ENCODE peak calls at places on chromosomes 11 and 22, in six cellular contexts. P, U, D, F, S and V are unnamed samples.

GRCh38 chr11:102794382-102794781 is 3.6 kb downstream of the MMP1 start:
- DNase-seq in P (no peak), U (no peak), D (peak), F (no peak), S (no peak), V (no peak)

GRCh38 chr22:27952779-27953178 is 33.7 kb upstream of the PITPNB start:
- DNase-seq in P (no peak), U (no peak), D (no peak), F (no peak), S (no peak), V (no peak)

GRCh38 chr11:131042711-131043110 is 126.4 kb upstream of the SNX19 start:
- DNase-seq in P (no peak), U (no peak), D (no peak), F (no peak), S (no peak), V (no peak)

GRCh38 chr11:7968686-7969085 is 3.4 kb upstream of the NLRP10 start:
- DNase-seq in P (no peak), U (no peak), D (no peak), F (no peak), S (no peak), V (no peak)

GRCh38 chr22:45007946-45008852 is 1.6 kb downstream of the PHF21B start:
- DNase-seq in P (no peak), U (no peak), D (no peak), F (peak), S (no peak), V (no peak)

GRCh38 chr11:76685841-76686240 is 15.3 kb upstream of the LRRC32 start:
- DNase-seq in P (no peak), U (no peak), D (no peak), F (no peak), S (no peak), V (no peak)

GRCh38 chr22:36377022-36377631 is 10.6 kb downstream of the MYH9 start:
- DNase-seq in P (no peak), U (no peak), D (no peak), F (no peak), S (no peak), V (no peak)

GRCh38 chr11:27972432-27973170 is 135.4 kb downstream of the KIF18A start:
- DNase-seq in P (no peak), U (no peak), D (no peak), F (no peak), S (no peak), V (no peak)

GRCh38 chr11:57471496-57471895 is 11.2 kb downstream of the RTN4RL2 start:
- DNase-seq in P (peak), U (no peak), D (no peak), F (no peak), S (no peak), V (no peak)

GRCh38 chr11:70090989-70091388 is 12.9 kb downstream of the ANO1 start:
- DNase-seq in P (no peak), U (no peak), D (no peak), F (no peak), S (peak), V (no peak)

GRCh38 chr11:23711981-23712380 is 784.9 kb upstream of the LUZP2 start:
- DNase-seq in P (no peak), U (no peak), D (no peak), F (no peak), S (no peak), V (no peak)

GRCh38 chr11:3992964-3993363 is 101.6 kb upstream of the RRM1 start:
- DNase-seq in P (no peak), U (no peak), D (no peak), F (no peak), S (no peak), V (no peak)

GRCh38 chr11:6648505-6648904 is 7.1 kb downstream of the DCHS1 start:
- DNase-seq in P (no peak), U (no peak), D (no peak), F (no peak), S (no peak), V (no peak)

GRCh38 chr11:62627718-62628117 is 5.9 kb upstream of the B3GAT3 start:
- DNase-seq in P (no peak), U (no peak), D (no peak), F (no peak), S (no peak), V (no peak)

GRCh38 chr11:108388576-108388975 is 78.8 kb downstream of the C11orf65 start:
- DNase-seq in P (no peak), U (no peak), D (no peak), F (no peak), S (no peak), V (no peak)
- H3K27ac ChIP-seq in P (no peak), U (no peak), D (no peak), F (no peak), S (no peak), V (no peak)

GRCh38 chr11:35348898-35349687 is 70.3 kb downstream of the SLC1A2 start:
- DNase-seq in P (no peak), U (no peak), D (no peak), F (no peak), S (no peak), V (no peak)

GRCh38 chr11:35347173-35347878 is 72.0 kb downstream of the SLC1A2 start:
- DNase-seq in P (no peak), U (no peak), D (no peak), F (no peak), S (no peak), V (no peak)

GRCh38 chr11:35347921-35348331 is 71.4 kb downstream of the SLC1A2 start:
- DNase-seq in P (no peak), U (peak), D (no peak), F (no peak), S (no peak), V (no peak)

GRCh38 chr11:35344990-35345655 is 74.2 kb downstream of the SLC1A2 start:
- DNase-seq in P (no peak), U (no peak), D (no peak), F (no peak), S (no peak), V (no peak)

GRCh38 chr11:35346472-35347136 is 72.8 kb downstream of the SLC1A2 start:
- DNase-seq in P (no peak), U (no peak), D (no peak), F (no peak), S (no peak), V (no peak)
- H3K27ac ChIP-seq in P (no peak), U (no peak), D (no peak), F (no peak), S (no peak), V (no peak)

DNA sequence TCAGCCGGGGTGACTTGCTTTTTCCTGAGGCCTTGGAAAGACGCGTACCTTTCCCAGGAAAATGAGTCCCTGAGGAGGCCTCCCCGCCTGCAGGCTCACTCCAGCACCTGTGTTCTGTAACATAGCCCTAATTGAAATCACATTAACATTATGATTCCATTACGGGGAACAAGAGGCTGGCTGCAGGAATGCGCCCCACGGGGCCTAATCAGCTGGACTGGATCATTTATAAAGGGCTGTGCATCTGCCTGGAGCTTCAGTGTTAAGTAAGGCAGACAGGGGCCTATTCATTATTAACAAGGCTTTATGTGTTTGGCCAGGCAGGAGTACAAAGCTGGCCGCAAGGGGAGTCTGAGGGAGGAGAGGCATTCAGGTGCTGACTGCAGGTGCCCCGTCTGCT is 41.9 kb upstream of the TSPAN18 start:
- DNase-seq in P (no peak), U (no peak), D (no peak), F (no peak), S (no peak), V (no peak)
- H3K27ac ChIP-seq in P (no peak), U (no peak), D (no peak), F (no peak), S (no peak), V (no peak)

GRCh38 chr11:104872393-104872792 is 25.9 kb downstream of the CASP12 start:
- DNase-seq in P (no peak), U (no peak), D (no peak), F (no peak), S (no peak), V (no peak)
- H3K27ac ChIP-seq in P (no peak), U (no peak), D (no peak), F (no peak), S (no peak), V (no peak)

GRCh38 chr11:90220391-90220790 is 2.5 kb downstream of the CHORDC1 start:
- DNase-seq in P (no peak), U (no peak), D (peak), F (no peak), S (no peak), V (no peak)
- H3K27ac ChIP-seq in P (no peak), U (peak), D (no peak), F (no peak), S (no peak), V (no peak)

GRCh38 chr11:66725646-66726045 is 3.4 kb downstream of the SPTBN2 start:
- DNase-seq in P (no peak), U (no peak), D (no peak), F (no peak), S (no peak), V (no peak)
- H3K27ac ChIP-seq in P (no peak), U (no peak), D (no peak), F (peak), S (no peak), V (no peak)

DNA sequence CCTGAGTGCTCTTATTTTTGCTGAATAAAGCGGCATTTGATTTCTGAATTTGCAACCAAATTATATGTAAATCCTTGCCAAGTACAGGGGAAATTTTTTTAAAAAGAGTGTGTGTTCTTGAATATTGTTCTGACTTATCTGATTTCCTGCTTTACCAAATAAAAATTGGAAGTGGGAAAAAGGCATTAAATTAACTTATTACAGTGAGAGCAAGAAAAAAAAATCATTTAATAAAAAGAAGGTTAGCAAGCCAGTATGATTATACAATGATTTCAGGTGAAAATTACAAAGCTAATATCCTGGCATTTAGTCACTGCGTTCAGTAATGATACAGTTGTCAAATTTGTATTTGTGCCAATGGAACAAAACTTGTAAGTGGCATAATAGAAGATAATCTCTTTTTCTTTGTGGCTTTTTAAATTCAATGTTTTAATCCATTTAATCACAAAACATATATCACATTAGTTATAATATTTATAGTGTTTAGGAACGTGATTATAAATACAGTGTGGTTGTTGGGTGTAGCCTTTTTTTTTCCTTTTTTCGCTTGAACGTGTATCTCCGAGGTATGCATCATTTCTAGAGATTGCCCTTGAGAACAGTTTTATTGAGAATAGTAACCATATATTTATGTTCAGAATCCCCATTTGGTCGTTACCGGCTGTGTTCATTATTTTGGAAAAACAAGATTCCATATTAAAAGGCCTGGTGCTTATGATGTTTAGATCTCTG is 82.0 kb upstream of the PPARA start:
- DNase-seq in P (no peak), U (no peak), D (no peak), F (no peak), S (no peak), V (no peak)
- H3K27ac ChIP-seq in P (peak), U (peak), D (peak), F (peak), S (peak), V (peak)

GRCh38 chr22:47281126-47282106 is 519.0 kb downstream of the TBC1D22A start:
- DNase-seq in P (no peak), U (no peak), D (no peak), F (peak), S (no peak), V (no peak)

GRCh38 chr22:47282366-47282765 is 519.9 kb downstream of the TBC1D22A start:
- DNase-seq in P (no peak), U (no peak), D (no peak), F (peak), S (no peak), V (no peak)

GRCh38 chr22:47284360-47284759 is 521.9 kb downstream of the TBC1D22A start:
- DNase-seq in P (no peak), U (no peak), D (no peak), F (no peak), S (no peak), V (no peak)

GRCh38 chr22:47283616-47284270 is 521.3 kb downstream of the TBC1D22A start:
- DNase-seq in P (no peak), U (no peak), D (no peak), F (peak), S (no peak), V (no peak)

DNA sequence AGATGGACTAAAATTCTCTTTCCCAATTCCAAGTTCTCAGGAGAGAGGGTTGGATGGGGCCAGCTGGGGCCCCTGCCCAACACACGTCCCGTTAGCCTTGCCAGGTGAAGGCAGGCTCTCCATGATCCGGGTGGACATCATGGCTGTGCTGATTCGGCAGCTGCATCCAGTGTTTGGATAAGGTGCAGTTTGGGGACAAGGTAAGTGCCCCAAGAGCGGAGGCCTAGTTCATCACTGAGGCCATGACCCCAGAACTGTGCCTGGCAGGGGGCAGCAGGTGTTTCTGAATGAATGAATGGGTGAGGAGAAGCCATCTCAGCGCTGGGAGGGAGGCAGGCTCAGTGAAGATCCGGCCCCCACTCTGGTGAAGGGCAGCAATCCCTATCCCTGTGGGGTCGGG is 520.4 kb downstream of the TBC1D22A start:
- DNase-seq in P (no peak), U (no peak), D (no peak), F (peak), S (no peak), V (no peak)
- H3K27ac ChIP-seq in P (no peak), U (no peak), D (no peak), F (no peak), S (no peak), V (no peak)

GRCh38 chr11:46299425-46300067 is 22.1 kb downstream of the CREB3L1 start:
- DNase-seq in P (no peak), U (no peak), D (no peak), F (no peak), S (no peak), V (no peak)
- H3K27ac ChIP-seq in P (peak), U (no peak), D (peak), F (no peak), S (no peak), V (no peak)

DNA sequence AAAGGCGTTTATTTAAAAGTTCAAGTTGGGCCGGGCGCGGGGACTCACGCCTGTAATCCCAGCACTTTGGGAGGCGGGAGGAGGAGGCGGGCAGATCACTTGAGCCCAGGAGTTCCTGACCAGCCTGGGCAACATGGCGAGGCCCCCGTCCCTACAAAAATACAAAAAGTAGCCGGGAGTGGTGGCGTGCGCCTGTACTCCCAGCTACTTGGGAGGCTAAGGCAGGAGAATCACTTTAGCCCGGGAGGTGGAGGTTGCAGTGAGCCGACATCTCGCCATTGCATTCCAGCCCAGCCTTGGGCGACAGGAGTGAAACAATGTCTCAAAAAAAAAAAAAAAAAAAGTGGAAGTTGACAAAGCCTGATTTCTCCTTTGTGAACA is 757 bp downstream of the PTPMT1 start:
- DNase-seq in P (peak), U (no peak), D (no peak), F (no peak), S (no peak), V (no peak)
- H3K27ac ChIP-seq in P (peak), U (peak), D (no peak), F (no peak), S (peak), V (peak)